ENCODE peak calls at places on chromosomes 16 and 17, in nine cellular contexts. G is endodermal cell; J is SJSA1; P is heart left ventricle; Z is CD8-positive, alpha-beta T cell; C is left ventricle myocardium inferior; H is transverse colon; I is MM.1S; K is right cardiac atrium. A is an unnamed sample.

GRCh38 chr16:886802-887731 is 83.7 kb downstream of the LMF1 start:
- DNase-seq in G (peak; percentile 65), J (no peak), P (no peak), Z (no peak), C (no peak), H (no peak), I (no peak), K (peak; percentile 45), A (no peak)

GRCh38 chr17:43003542-43004172 is 2.9 kb upstream of the IFI35 start:
- DNase-seq in G (peak; percentile 81), J (no peak), P (no peak), Z (no peak), C (no peak), H (no peak), I (no peak), K (no peak), A (no peak)

GRCh38 chr17:55424893-55425540 is 3.4 kb upstream of the MMD start:
- DNase-seq in G (no peak), J (no peak), P (no peak), Z (no peak), C (no peak), H (no peak), I (no peak), K (no peak), A (no peak)

GRCh38 chr17:68613739-68614298 is 12.7 kb upstream of the FAM20A start:
- DNase-seq in G (peak; percentile 90), J (no peak), P (peak; percentile 46), Z (no peak), C (no peak), H (no peak), I (peak; percentile 81), K (peak; percentile 29), A (peak; percentile 20)

GRCh38 chr17:6178959-6179358 is 108.8 kb downstream of the WSCD1 start:
- DNase-seq in G (peak; percentile 46), J (no peak), P (no peak), Z (no peak), C (no peak), H (no peak), I (no peak), K (no peak), A (no peak)

GRCh38 chr17:78998311-78999055 is 11.1 kb downstream of the CANT1 start:
- DNase-seq in G (peak; percentile 42), J (peak; percentile 52), P (peak; percentile 65), Z (no peak), C (peak; percentile 67), H (peak; percentile 88), I (no peak), K (peak; percentile 94), A (peak; percentile 91)

GRCh38 chr17:9292563-9292941 is 271.2 kb downstream of the NTN1 start:
- DNase-seq in G (peak; percentile 48), J (no peak), P (no peak), Z (no peak), C (no peak), H (no peak), I (no peak), K (no peak), A (no peak)

GRCh38 chr17:40224707-40225092 is 5.6 kb downstream of the WIPF2 start:
- DNase-seq in G (no peak), J (no peak), P (peak; percentile 27), Z (no peak), C (no peak), H (no peak), I (no peak), K (no peak), A (no peak)

GRCh38 chr17:72053069-72053846 is 67.6 kb upstream of the SOX9 start:
- DNase-seq in G (peak; percentile 82), J (no peak), P (peak; percentile 7), Z (no peak), C (no peak), H (no peak), I (no peak), K (peak; percentile 44), A (no peak)

GRCh38 chr16:69626256-69626655 is 60.5 kb downstream of the NFAT5 start:
- DNase-seq in G (no peak), J (no peak), P (no peak), Z (no peak), C (no peak), H (no peak), I (no peak), K (no peak), A (no peak)

DNA sequence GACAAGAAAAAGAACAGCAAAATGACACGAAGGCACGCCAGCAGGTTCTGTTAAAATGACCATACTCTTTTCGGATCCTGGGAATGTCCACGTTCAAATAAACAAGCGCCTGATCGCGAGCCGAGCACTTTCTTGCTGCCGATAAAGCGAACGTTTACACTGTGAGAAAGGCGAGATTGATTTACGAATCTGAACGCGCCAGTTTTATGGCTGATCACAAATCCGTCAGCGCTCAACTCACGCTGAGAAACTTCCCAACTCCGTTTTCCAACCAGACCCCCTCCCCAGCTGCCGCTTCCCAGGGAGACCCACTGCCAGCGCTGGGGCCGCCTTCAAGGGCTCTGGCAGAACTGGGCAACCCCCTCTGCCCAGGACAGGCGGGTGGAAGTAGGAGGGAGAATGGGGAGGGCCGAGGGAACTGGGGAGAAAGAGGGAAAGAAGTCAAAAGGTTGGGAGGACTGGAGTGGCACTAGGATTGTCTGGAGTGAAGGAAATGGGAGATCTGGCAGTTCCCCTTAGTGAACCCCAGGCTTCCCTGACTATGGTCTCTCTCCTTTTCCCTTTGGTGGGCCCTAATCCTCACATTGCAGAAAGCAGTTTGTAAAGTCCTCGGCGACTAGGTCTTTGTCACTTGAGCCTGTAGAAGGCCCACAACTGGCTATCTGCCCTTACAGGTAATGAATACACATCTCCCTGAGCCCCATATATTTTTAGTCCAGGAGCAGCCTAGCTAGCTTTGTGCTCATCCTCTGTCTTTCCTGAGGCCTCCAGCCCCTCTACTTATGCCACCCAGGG is 6.9 kb downstream of the HOXB4 start:
- DNase-seq in G (peak; percentile 81), J (no peak), P (no peak), Z (no peak), C (no peak), H (no peak), I (no peak), K (no peak), A (no peak)
- H3K27me3 ChIP-seq in G (peaks cover 100% of the 10 kb centered on the region), J (no peaks in the 10 kb centered on the region), P (peaks cover 96% of the 10 kb centered on the region), Z (peaks cover 3% of the 10 kb centered on the region), C (peaks cover 100% of the 10 kb centered on the region), H (no peaks in the 10 kb centered on the region), I (no peaks in the 10 kb centered on the region), K (peaks cover 5% of the 10 kb centered on the region), A (no peaks in the 10 kb centered on the region)

GRCh38 chr17:1002771-1003555 is 6.0 kb downstream of the TIMM22 start:
- DNase-seq in G (no peak), J (no peak), P (peak; percentile 34), Z (no peak), C (no peak), H (no peak), I (no peak), K (peak; percentile 55), A (no peak)

GRCh38 chr17:1004769-1005295 is 7.9 kb downstream of the TIMM22 start:
- DNase-seq in G (no peak), J (no peak), P (no peak), Z (no peak), C (no peak), H (no peak), I (no peak), K (no peak), A (no peak)

GRCh38 chr17:1005361-1005946 is 8.5 kb downstream of the TIMM22 start:
- DNase-seq in G (no peak), J (no peak), P (peak; percentile 68), Z (no peak), C (peak; percentile 74), H (peak; percentile 58), I (no peak), K (peak; percentile 91), A (no peak)

GRCh38 chr17:1003633-1003971 is 6.7 kb downstream of the TIMM22 start:
- DNase-seq in G (no peak), J (no peak), P (no peak), Z (no peak), C (no peak), H (no peak), I (no peak), K (peak; percentile 56), A (no peak)

DNA sequence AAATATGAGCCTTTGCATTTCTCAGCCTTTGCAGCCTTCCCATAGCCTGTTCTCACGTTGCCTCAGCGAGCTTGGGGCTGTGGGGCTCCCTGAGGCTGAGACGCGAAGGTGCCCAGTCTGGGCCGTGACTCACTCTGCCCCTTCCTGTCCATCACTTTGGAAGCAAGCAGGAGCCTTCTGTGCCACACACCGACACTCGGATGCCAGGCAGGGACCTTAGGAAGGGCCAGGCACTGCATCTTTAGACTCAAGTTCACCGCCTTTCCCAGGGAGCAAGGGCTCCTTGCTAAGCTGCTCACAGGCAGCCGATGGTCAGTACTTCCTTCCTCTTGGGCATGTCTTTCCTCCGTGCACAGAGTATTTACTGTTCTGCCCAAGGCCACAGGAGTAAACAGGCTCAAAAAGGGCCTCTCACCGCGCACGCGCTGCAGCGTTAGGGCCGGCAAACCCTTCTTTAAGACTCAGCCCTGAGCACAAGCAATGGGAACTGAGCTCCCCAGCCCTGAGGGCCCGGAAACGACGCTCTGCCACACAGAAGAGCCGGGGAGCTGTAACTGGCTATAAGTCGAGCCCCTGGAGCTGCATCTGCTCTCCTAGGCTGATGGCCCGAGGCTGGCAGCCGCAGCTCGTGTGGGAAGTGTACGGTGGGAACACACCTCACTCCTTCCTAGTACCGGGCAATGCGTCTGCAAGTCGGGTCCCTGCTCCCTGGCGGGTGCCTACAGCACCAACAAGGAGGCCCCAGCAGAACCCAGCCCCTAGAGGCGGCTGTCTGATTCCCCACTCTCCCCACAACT is 7.2 kb downstream of the TIMM22 start:
- DNase-seq in G (no peak), J (no peak), P (no peak), Z (no peak), C (no peak), H (no peak), I (no peak), K (peak; percentile 49), A (no peak)
- H3K27ac ChIP-seq in G (no peak overlapping the region), J (no peak overlapping the region), P (peak overlapping the region; percentile 80), Z (no peak overlapping the region), C (peak overlapping the region; percentile 93), H (peak overlapping the region; percentile 86), I (no peak overlapping the region), K (no peak overlapping the region), A (peak overlapping the region; percentile 11)

GRCh38 chr17:2028234-2028614 is 1.7 kb upstream of the DPH1 start:
- DNase-seq in G (no peak), J (no peak), P (no peak), Z (no peak), C (no peak), H (no peak), I (no peak), K (no peak), A (no peak)
- H3K4me1 ChIP-seq in G (peaks cover 4% of the 10 kb centered on the region), J (peaks cover 35% of the 10 kb centered on the region), P (peaks cover 44% of the 10 kb centered on the region), Z (peaks cover 43% of the 10 kb centered on the region), C (peaks cover 67% of the 10 kb centered on the region), H (peaks cover 39% of the 10 kb centered on the region), I (peaks cover 5% of the 10 kb centered on the region), K (peaks cover 2% of the 10 kb centered on the region), A (peaks cover 9% of the 10 kb centered on the region)

DNA sequence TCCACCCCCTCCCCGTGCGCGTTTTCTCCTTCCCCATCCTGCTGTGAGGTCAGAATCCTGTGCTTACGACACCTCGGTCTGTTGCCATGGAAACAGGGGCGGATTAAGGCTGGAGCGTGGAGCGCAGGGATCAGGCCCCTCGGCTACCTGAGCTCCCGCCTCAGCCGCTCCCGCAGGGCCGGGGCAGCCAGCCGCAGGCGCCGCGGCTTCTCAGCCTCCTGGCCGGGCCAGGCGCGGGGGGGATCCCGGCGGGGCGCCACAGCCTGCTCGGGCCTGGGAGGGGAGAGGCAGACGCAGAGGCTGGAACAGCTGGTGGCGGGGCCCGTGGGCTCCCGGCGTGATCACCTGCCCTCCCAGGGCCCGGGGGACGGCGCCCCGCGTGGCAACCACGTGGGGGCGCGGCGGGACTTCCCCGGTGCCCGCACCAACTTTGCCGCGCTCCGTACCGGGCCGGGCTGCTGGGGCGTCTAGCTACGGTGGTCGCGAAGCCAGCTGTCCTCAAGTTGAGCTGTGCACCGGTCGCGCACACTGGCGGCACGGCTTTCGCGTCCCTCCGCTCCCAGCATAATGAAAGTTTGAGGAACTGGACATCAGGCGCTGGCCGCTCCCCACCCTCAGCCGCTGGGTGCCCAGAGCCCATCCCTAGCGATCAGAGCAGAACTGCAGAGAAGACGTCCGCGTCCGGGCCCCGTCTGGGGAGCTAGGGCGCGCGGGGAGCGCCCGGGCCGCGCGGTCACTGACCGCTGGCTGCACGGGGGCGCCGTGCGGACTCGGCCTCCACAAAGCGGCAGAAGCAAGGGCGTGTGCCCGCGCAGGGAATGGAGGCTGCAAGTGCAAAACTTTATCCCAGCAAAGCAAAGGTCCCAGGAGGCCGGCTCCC is 1.2 kb downstream of the RTN4RL1 start:
- DNase-seq in G (peak; percentile 97), J (no peak), P (no peak), Z (no peak), C (no peak), H (peak; percentile 43), I (no peak), K (peak; percentile 77), A (no peak)
- H3K27me3 ChIP-seq in G (peaks cover 12% of the 10 kb centered on the region), J (peaks cover 62% of the 10 kb centered on the region), P (peaks cover 5% of the 10 kb centered on the region), Z (no peaks in the 10 kb centered on the region), C (peaks cover 56% of the 10 kb centered on the region), H (peaks cover 91% of the 10 kb centered on the region), I (peaks cover 97% of the 10 kb centered on the region), K (no peaks in the 10 kb centered on the region), A (peaks cover 25% of the 10 kb centered on the region)